ENCODE peak calls at places on chromosomes 11 and 22, in five cellular contexts. One of them, this sample, is unnamed.

GRCh38 chr22:38882480-38882879 is 10.5 kb upstream of the CBX6 start:
- DNase-seq in adrenal gland: peak; percentile 76
- DNase-seq in body of pancreas: peak; percentile 53
- DNase-seq in A549: no peak
- DNase-seq in breast epithelium: no peak
- DNase-seq in this sample: no peak

GRCh38 chr11:31412946-31413345 is 43.3 kb downstream of the DNAJC24 start:
- DNase-seq in A549: no peak
- DNase-seq in body of pancreas: no peak
- DNase-seq in adrenal gland: no peak
- DNase-seq in breast epithelium: no peak
- DNase-seq in this sample: no peak

GRCh38 chr22:35480627-35481565 is 59.7 kb upstream of the RASD2 start:
- DNase-seq in breast epithelium: peak; percentile 29
- DNase-seq in A549: peak; percentile 25
- DNase-seq in body of pancreas: no peak
- DNase-seq in adrenal gland: no peak
- DNase-seq in this sample: no peak

GRCh38 chr11:71252782-71253730 is 679 bp upstream of the SHANK2 start:
- DNase-seq in adrenal gland: peak; percentile 26
- DNase-seq in body of pancreas: peak; percentile 77
- DNase-seq in breast epithelium: no peak
- DNase-seq in A549: peak; percentile 83
- DNase-seq in this sample: no peak

GRCh38 chr22:17647996-17648395 is 9.4 kb downstream of the BCL2L13 start:
- DNase-seq in breast epithelium: no peak
- DNase-seq in adrenal gland: no peak
- DNase-seq in body of pancreas: no peak
- DNase-seq in A549: no peak
- DNase-seq in this sample: no peak

GRCh38 chr22:28710112-28710888 is 30.7 kb upstream of the TTC28 start:
- DNase-seq in A549: peak; percentile 47
- DNase-seq in breast epithelium: no peak
- DNase-seq in adrenal gland: no peak
- DNase-seq in body of pancreas: no peak
- DNase-seq in this sample: no peak

GRCh38 chr22:39988386-39989114 is 6.2 kb upstream of the FAM83F start:
- DNase-seq in breast epithelium: no peak
- DNase-seq in adrenal gland: no peak
- DNase-seq in body of pancreas: no peak
- DNase-seq in A549: no peak
- DNase-seq in this sample: no peak

GRCh38 chr11:16846305-16846704 is 107.9 kb downstream of the C11orf58 start:
- DNase-seq in body of pancreas: no peak
- DNase-seq in A549: peak; percentile 10
- DNase-seq in adrenal gland: no peak
- DNase-seq in breast epithelium: no peak
- DNase-seq in this sample: no peak

GRCh38 chr11:77967753-77968152 is 26.7 kb downstream of the INTS4 start:
- DNase-seq in breast epithelium: no peak
- DNase-seq in A549: no peak
- DNase-seq in adrenal gland: no peak
- DNase-seq in body of pancreas: no peak
- DNase-seq in this sample: no peak

GRCh38 chr11:116428638-116428975 is 344.2 kb downstream of the BUD13 start:
- DNase-seq in adrenal gland: no peak
- DNase-seq in breast epithelium: no peak
- DNase-seq in body of pancreas: no peak
- DNase-seq in A549: no peak
- DNase-seq in this sample: no peak

GRCh38 chr22:22358136-22358535 is 113.5 kb downstream of the VPREB1 start:
- DNase-seq in breast epithelium: no peak
- DNase-seq in body of pancreas: no peak
- DNase-seq in adrenal gland: no peak
- DNase-seq in A549: no peak
- DNase-seq in this sample: no peak

GRCh38 chr11:73106347-73106746 is 35.8 kb downstream of the FCHSD2 start:
- DNase-seq in breast epithelium: no peak
- DNase-seq in body of pancreas: no peak
- DNase-seq in A549: no peak
- DNase-seq in adrenal gland: no peak
- DNase-seq in this sample: no peak

GRCh38 chr11:119842731-119843130 is 113.7 kb upstream of the NECTIN1 start:
- DNase-seq in A549: no peak
- DNase-seq in adrenal gland: no peak
- DNase-seq in breast epithelium: no peak
- DNase-seq in body of pancreas: no peak
- DNase-seq in this sample: no peak

GRCh38 chr22:42396621-42397331 is 35.4 kb downstream of the NFAM1 start:
- DNase-seq in adrenal gland: peak; percentile 24
- DNase-seq in A549: no peak
- DNase-seq in body of pancreas: no peak
- DNase-seq in breast epithelium: no peak
- DNase-seq in this sample: peak; percentile 22

GRCh38 chr11:66328036-66328306 is 8.3 kb downstream of the RIN1 start:
- DNase-seq in A549: no peak
- DNase-seq in body of pancreas: no peak
- DNase-seq in breast epithelium: no peak
- DNase-seq in adrenal gland: no peak
- DNase-seq in this sample: no peak

GRCh38 chr11:112285918-112286317 is 25.3 kb upstream of the PLET1 start:
- DNase-seq in adrenal gland: no peak
- DNase-seq in breast epithelium: no peak
- DNase-seq in A549: no peak
- DNase-seq in body of pancreas: no peak
- DNase-seq in this sample: no peak

GRCh38 chr11:9664276-9665171 is 647 bp downstream of the SWAP70 start:
- DNase-seq in adrenal gland: peak; percentile 44
- DNase-seq in body of pancreas: peak; percentile 44
- DNase-seq in breast epithelium: peak; percentile 31
- DNase-seq in A549: peak; percentile 58
- DNase-seq in this sample: peak; percentile 14

GRCh38 chr22:21710156-21710555 is 25.4 kb downstream of the YPEL1 start:
- DNase-seq in adrenal gland: peak; percentile 58
- DNase-seq in body of pancreas: no peak
- DNase-seq in A549: no peak
- DNase-seq in breast epithelium: no peak
- DNase-seq in this sample: no peak

GRCh38 chr11:59865031-59865430 is 1.3 kb downstream of the TCN1 start:
- DNase-seq in adrenal gland: peak; percentile 8
- DNase-seq in body of pancreas: no peak
- DNase-seq in breast epithelium: no peak
- DNase-seq in A549: no peak
- DNase-seq in this sample: no peak

GRCh38 chr11:114257621-114258558 is 38.3 kb upstream of the NNMT start:
- DNase-seq in A549: no peak
- DNase-seq in breast epithelium: peak; percentile 76
- DNase-seq in adrenal gland: peak; percentile 66
- DNase-seq in body of pancreas: peak; percentile 54
- DNase-seq in this sample: peak; percentile 63

GRCh38 chr22:41976961-41977566 is 7.8 kb downstream of the SEPTIN3 start:
- DNase-seq in A549: no peak
- DNase-seq in adrenal gland: no peak
- DNase-seq in breast epithelium: no peak
- DNase-seq in body of pancreas: no peak
- DNase-seq in this sample: no peak

GRCh38 chr11:128246364-128247234 is 340.8 kb downstream of the ETS1 start:
- DNase-seq in A549: no peak
- DNase-seq in breast epithelium: peak; percentile 18
- DNase-seq in body of pancreas: no peak
- DNase-seq in adrenal gland: no peak
- DNase-seq in this sample: no peak

GRCh38 chr11:130145975-130146776 is 13.4 kb upstream of the ST14 start:
- DNase-seq in adrenal gland: peak; percentile 43
- DNase-seq in body of pancreas: peak; percentile 74
- DNase-seq in breast epithelium: peak; percentile 80
- DNase-seq in A549: peak; percentile 54
- DNase-seq in this sample: no peak

GRCh38 chr11:65607614-65608426 is 6.2 kb downstream of the MAP3K11 start:
- DNase-seq in body of pancreas: no peak
- DNase-seq in adrenal gland: no peak
- DNase-seq in A549: no peak
- DNase-seq in breast epithelium: no peak
- DNase-seq in this sample: no peak

GRCh38 chr11:1629326-1630185 is at the start of gene KRTAP5-5:
- DNase-seq in body of pancreas: no peak
- DNase-seq in A549: no peak
- DNase-seq in adrenal gland: no peak
- DNase-seq in breast epithelium: no peak
- DNase-seq in this sample: no peak

GRCh38 chr22:33380789-33381530 is 322.8 kb upstream of the SYN3 start:
- DNase-seq in body of pancreas: no peak
- DNase-seq in A549: peak; percentile 76
- DNase-seq in breast epithelium: no peak
- DNase-seq in adrenal gland: no peak
- DNase-seq in this sample: no peak

GRCh38 chr22:43630451-43630850 is 181.7 kb downstream of the EFCAB6 start:
- DNase-seq in body of pancreas: no peak
- DNase-seq in A549: no peak
- DNase-seq in breast epithelium: no peak
- DNase-seq in adrenal gland: no peak
- DNase-seq in this sample: no peak

GRCh38 chr11:73184953-73185671 is 33.0 kb upstream of the P2RY2 start:
- DNase-seq in body of pancreas: peak; percentile 73
- DNase-seq in A549: peak; percentile 76
- DNase-seq in adrenal gland: peak; percentile 75
- DNase-seq in breast epithelium: no peak
- DNase-seq in this sample: peak; percentile 61

GRCh38 chr11:130121430-130121978 is 38.1 kb upstream of the ST14 start:
- DNase-seq in body of pancreas: no peak
- DNase-seq in A549: no peak
- DNase-seq in breast epithelium: no peak
- DNase-seq in adrenal gland: no peak
- DNase-seq in this sample: no peak

GRCh38 chr11:96393753-96394348 is 4.0 kb downstream of the JRKL start:
- DNase-seq in adrenal gland: no peak
- DNase-seq in breast epithelium: no peak
- DNase-seq in A549: peak; percentile 43
- DNase-seq in body of pancreas: no peak
- DNase-seq in this sample: no peak

GRCh38 chr11:60265373-60266214 is 14.9 kb upstream of the MS4A4A start:
- DNase-seq in body of pancreas: no peak
- DNase-seq in breast epithelium: no peak
- DNase-seq in A549: peak; percentile 36
- DNase-seq in adrenal gland: no peak
- DNase-seq in this sample: no peak

GRCh38 chr22:38017272-38017920 is 33.0 kb upstream of the SOX10 start:
- DNase-seq in breast epithelium: peak; percentile 91
- DNase-seq in A549: no peak
- DNase-seq in adrenal gland: peak; percentile 94
- DNase-seq in body of pancreas: peak; percentile 68
- DNase-seq in this sample: peak; percentile 83

GRCh38 chr11:95736268-95737208 is 53.0 kb downstream of the FAM76B start:
- DNase-seq in body of pancreas: no peak
- DNase-seq in A549: no peak
- DNase-seq in breast epithelium: no peak
- DNase-seq in adrenal gland: no peak
- DNase-seq in this sample: no peak

GRCh38 chr11:58659404-58659803 is 36.9 kb downstream of the CNTF start:
- DNase-seq in A549: peak; percentile 20
- DNase-seq in adrenal gland: no peak
- DNase-seq in breast epithelium: no peak
- DNase-seq in body of pancreas: peak; percentile 54
- DNase-seq in this sample: no peak
- H3K4me1 ChIP-seq in A549: peaks cover 9% of the 10 kb centered on the region
- H3K4me1 ChIP-seq in adrenal gland: no peaks in the 10 kb centered on the region
- H3K4me1 ChIP-seq in breast epithelium: no peaks in the 10 kb centered on the region
- H3K4me1 ChIP-seq in body of pancreas: peaks cover 12% of the 10 kb centered on the region
- H3K4me1 ChIP-seq in this sample: no peaks in the 10 kb centered on the region

DNA sequence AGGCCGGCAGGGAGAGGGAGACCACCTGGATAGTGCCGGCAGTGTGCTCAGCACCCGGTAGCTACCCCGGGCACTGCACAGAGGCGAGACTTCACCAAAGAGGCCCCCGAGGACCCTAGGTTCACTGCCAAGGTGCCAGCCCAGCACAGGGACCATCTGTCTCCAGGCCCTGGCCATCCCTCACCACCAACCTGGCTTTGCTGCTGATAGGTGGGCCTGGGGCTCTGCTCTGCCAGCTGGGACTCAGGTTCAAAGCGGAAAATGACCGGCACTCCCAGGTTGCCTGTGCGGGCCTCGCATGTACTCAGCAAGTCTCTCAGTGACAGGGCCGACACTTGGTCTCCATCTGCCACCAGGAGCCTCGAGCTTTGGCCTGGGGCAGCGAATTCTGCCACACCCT is 812.2 kb downstream of the BRD1 start:
- DNase-seq in A549: no peak
- DNase-seq in breast epithelium: no peak
- DNase-seq in adrenal gland: no peak
- DNase-seq in body of pancreas: no peak
- DNase-seq in this sample: no peak
- H3K9me3 ChIP-seq in A549: no peaks in the 10 kb centered on the region
- H3K9me3 ChIP-seq in breast epithelium: no peaks in the 10 kb centered on the region
- H3K9me3 ChIP-seq in adrenal gland: no peaks in the 10 kb centered on the region
- H3K9me3 ChIP-seq in body of pancreas: no peaks in the 10 kb centered on the region
- H3K9me3 ChIP-seq in this sample: no peaks in the 10 kb centered on the region

GRCh38 chr11:58579192-58580129 is 598 bp downstream of the ZFP91 start:
- DNase-seq in body of pancreas: peak; percentile 91
- DNase-seq in adrenal gland: peak; percentile 95
- DNase-seq in A549: peak; percentile 92
- DNase-seq in breast epithelium: peak; percentile 89
- DNase-seq in this sample: peak; percentile 90
- TF ChIP-seq POLR2A in body of pancreas: peak; percentile 57
- TF ChIP-seq POLR2A in adrenal gland: peak; percentile 76
- TF ChIP-seq POLR2A in A549: peak; percentile 65
- TF ChIP-seq POLR2A in breast epithelium: peak; percentile 78
- TF ChIP-seq POLR2A in this sample: peak; percentile 79

GRCh38 chr11:68840661-68841653 is 759 bp downstream of the CPT1A start:
- DNase-seq in A549: peak; percentile 42
- DNase-seq in adrenal gland: peak; percentile 65
- DNase-seq in body of pancreas: peak; percentile 76
- DNase-seq in breast epithelium: peak; percentile 28
- DNase-seq in this sample: peak; percentile 61
- H3K4me1 ChIP-seq in A549: peaks cover 28% of the 10 kb centered on the region
- H3K4me1 ChIP-seq in adrenal gland: peaks cover 57% of the 10 kb centered on the region
- H3K4me1 ChIP-seq in body of pancreas: peaks cover 69% of the 10 kb centered on the region
- H3K4me1 ChIP-seq in breast epithelium: peaks cover 18% of the 10 kb centered on the region
- H3K4me1 ChIP-seq in this sample: peaks cover 52% of the 10 kb centered on the region

DNA sequence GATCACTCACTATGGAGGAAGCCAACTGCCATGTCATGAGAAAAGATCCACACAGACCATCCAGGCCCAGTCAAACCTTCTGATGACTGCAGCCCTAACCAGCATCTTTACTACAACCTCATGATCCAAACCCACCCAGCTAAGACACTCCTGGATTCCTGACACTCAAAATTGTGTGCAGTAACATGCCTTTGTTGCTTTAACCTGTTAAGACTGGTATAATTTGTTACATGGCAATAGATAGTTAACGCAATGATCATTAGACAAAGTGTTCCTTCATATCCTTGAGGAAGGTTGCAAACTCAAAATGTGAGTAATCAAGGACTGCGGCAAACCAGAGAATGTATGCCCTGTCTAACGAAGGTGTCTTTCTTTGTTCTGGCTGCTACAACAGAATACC is 47.1 kb upstream of the CSNK2A3 start:
- DNase-seq in breast epithelium: no peak
- DNase-seq in body of pancreas: no peak
- DNase-seq in A549: no peak
- DNase-seq in adrenal gland: no peak
- DNase-seq in this sample: no peak
- H3K9me3 ChIP-seq in breast epithelium: no peaks in the 10 kb centered on the region
- H3K9me3 ChIP-seq in body of pancreas: no peaks in the 10 kb centered on the region
- H3K9me3 ChIP-seq in A549: no peaks in the 10 kb centered on the region
- H3K9me3 ChIP-seq in adrenal gland: no peaks in the 10 kb centered on the region
- H3K9me3 ChIP-seq in this sample: no peaks in the 10 kb centered on the region

GRCh38 chr22:20438066-20438677 is 547 bp upstream of the SCARF2 start:
- DNase-seq in breast epithelium: no peak
- DNase-seq in adrenal gland: no peak
- DNase-seq in A549: no peak
- DNase-seq in body of pancreas: no peak
- DNase-seq in this sample: no peak
- TF ChIP-seq POLR2A in breast epithelium: no peak
- TF ChIP-seq POLR2A in adrenal gland: no peak
- TF ChIP-seq POLR2A in A549: no peak
- TF ChIP-seq POLR2A in body of pancreas: no peak
- TF ChIP-seq POLR2A in this sample: no peak

This sample was measured in gastrocnemius medialis.